ENCODE peak calls at places on chromosomes 11 and 22, in four cellular contexts. W, P, B and L are unnamed samples.

GRCh38 chr11:72254299-72254993 is 10.5 kb upstream of the PHOX2A start:
- DNase-seq in W (no peak), P (no peak), B (no peak), L (no peak)

GRCh38 chr11:75265851-75266531 is 25.4 kb downstream of the TPBGL start:
- DNase-seq in W (no peak), P (peak; percentile 22), B (no peak), L (no peak)

GRCh38 chr11:62552465-62552782 is 5.8 kb upstream of the AHNAK start:
- DNase-seq in W (no peak), P (peak; percentile 81), B (no peak), L (no peak)

GRCh38 chr11:41403462-41403861 is 56.0 kb downstream of the LRRC4C start:
- DNase-seq in W (no peak), P (no peak), B (no peak), L (no peak)

GRCh38 chr11:108766596-108767173 is 101.8 kb downstream of the DDX10 start:
- DNase-seq in W (no peak), P (no peak), B (no peak), L (no peak)

GRCh38 chr22:35299217-35299716 is 427 bp upstream of the TOM1 start:
- DNase-seq in W (no peak), P (no peak), B (no peak), L (no peak)

GRCh38 chr22:29195964-29196666 is 9.6 kb upstream of the EMID1 start:
- DNase-seq in W (no peak), P (no peak), B (no peak), L (no peak)

GRCh38 chr11:62336949-62337681 is at the start of gene ASRGL1:
- DNase-seq in W (peak; percentile 71), P (no peak), B (peak; percentile 70), L (peak; percentile 63)

GRCh38 chr11:70466596-70466995 is 68.3 kb downstream of the CTTN start:
- DNase-seq in W (no peak), P (no peak), B (no peak), L (no peak)

GRCh38 chr11:13364388-13364787 is 86.8 kb downstream of the BMAL1 start:
- DNase-seq in W (no peak), P (no peak), B (no peak), L (no peak)

GRCh38 chr11:3086114-3086513 is 28.9 kb upstream of the CARS1 start:
- DNase-seq in W (no peak), P (no peak), B (no peak), L (no peak)

GRCh38 chr11:68008381-68009337 is 1.5 kb upstream of the ALDH3B1 start:
- DNase-seq in W (no peak), P (no peak), B (no peak), L (no peak)

GRCh38 chr11:11039249-11039965 is 181.6 kb upstream of the ZBED5 start:
- DNase-seq in W (no peak), P (peak; percentile 4), B (no peak), L (no peak)

GRCh38 chr11:28536504-28537267 is 428.5 kb downstream of the METTL15 start:
- DNase-seq in W (no peak), P (no peak), B (no peak), L (no peak)

GRCh38 chr11:120151536-120151935 is 13.6 kb upstream of the TRIM29 start:
- DNase-seq in W (no peak), P (no peak), B (no peak), L (no peak)

GRCh38 chr11:108199446-108200321 is 22.8 kb downstream of the NPAT start:
- DNase-seq in W (no peak), P (no peak), B (no peak), L (no peak)

GRCh38 chr11:35464308-35464707 is 45.0 kb upstream of the SLC1A2 start:
- DNase-seq in W (no peak), P (no peak), B (no peak), L (no peak)

GRCh38 chr22:38699143-38699542 is 1.6 kb downstream of the JOSD1 start:
- DNase-seq in W (no peak), P (no peak), B (no peak), L (no peak)

GRCh38 chr11:85076535-85077330 is 550.4 kb downstream of the DLG2 start:
- DNase-seq in W (no peak), P (peak; percentile 31), B (no peak), L (no peak)

GRCh38 chr11:45007011-45007410 is 56.3 kb upstream of the TP53I11 start:
- DNase-seq in W (no peak), P (no peak), B (no peak), L (no peak)

GRCh38 chr11:125873881-125874555 is 13.4 kb upstream of the HYLS1 start:
- DNase-seq in W (no peak), P (no peak), B (no peak), L (no peak)

GRCh38 chr11:66884443-66884842 is 27.6 kb downstream of the LRFN4 start:
- DNase-seq in W (no peak), P (no peak), B (no peak), L (no peak)

GRCh38 chr11:16759857-16760256 is 21.4 kb downstream of the C11orf58 start:
- DNase-seq in W (no peak), P (no peak), B (no peak), L (no peak)